ENCODE peak calls at places on chromosomes 4 and X, in six cellular contexts. Q is EL, X is AG10803, B is DMS79, A is head of caudate nucleus, C is fibroblast of lung. M is an unnamed sample.

GRCh38 chrX:41491267-41492004 is 44.3 kb downstream of the NYX start:
- DNase-seq in Q (peak; percentile 78), X (peak; percentile 85), B (peak; percentile 54), A (no peak), C (peak; percentile 97), M (peak; percentile 96)

GRCh38 chr4:156098846-156099245 is 145.2 kb upstream of the CTSO start:
- DNase-seq in Q (no peak), X (no peak), B (no peak), A (no peak), C (peak; percentile 76), M (peak; percentile 65)

GRCh38 chr4:75126058-75126457 is 193.1 kb downstream of the PARM1 start:
- DNase-seq in Q (no peak), X (no peak), B (no peak), A (no peak), C (no peak), M (no peak)

GRCh38 chr4:140857111-140857510 is 100.9 kb upstream of the TBC1D9 start:
- DNase-seq in Q (no peak), X (no peak), B (no peak), A (no peak), C (peak; percentile 50), M (peak; percentile 43)

GRCh38 chrX:50920132-50920531 is 9.6 kb downstream of the BMP15 start:
- DNase-seq in Q (no peak), X (peak; percentile 11), B (no peak), A (no peak), C (peak; percentile 6), M (peak; percentile 1)

GRCh38 chrX:106707771-106708454 is 18.6 kb upstream of the RNF128 start:
- DNase-seq in Q (peak; percentile 80), X (peak; percentile 88), B (no peak), A (no peak), C (peak; percentile 97), M (peak; percentile 96)

GRCh38 chrX:153903991-153904957 is at the start of gene AVPR2:
- DNase-seq in Q (no peak), X (no peak), B (no peak), A (no peak), C (no peak), M (no peak)

GRCh38 chr4:38728651-38729141 is 54.1 kb downstream of the TLR10 start:
- DNase-seq in Q (no peak), X (no peak), B (peak; percentile 39), A (no peak), C (no peak), M (no peak)

GRCh38 chr4:182338731-182339130 is 95.5 kb downstream of the TENM3 start:
- DNase-seq in Q (peak; percentile 3), X (peak; percentile 62), B (no peak), A (no peak), C (peak; percentile 45), M (peak; percentile 41)

GRCh38 chrX:135977611-135978010 is 3.8 kb upstream of the MMGT1 start:
- DNase-seq in Q (peak; percentile 51), X (peak; percentile 65), B (no peak), A (no peak), C (peak; percentile 52), M (peak; percentile 37)

GRCh38 chrX:68822641-68823410 is 6.0 kb upstream of the EFNB1 start:
- DNase-seq in Q (peak; percentile 60), X (peak; percentile 48), B (peak; percentile 5), A (no peak), C (peak; percentile 44), M (peak; percentile 22)

GRCh38 chr4:33941854-33942253 is 2302.5 kb downstream of the ARAP2 start:
- DNase-seq in Q (no peak), X (no peak), B (no peak), A (no peak), C (no peak), M (no peak)

GRCh38 chr4:7736436-7737267 is 203.0 kb downstream of the AFAP1 start:
- DNase-seq in Q (peak; percentile 33), X (no peak), B (no peak), A (no peak), C (peak; percentile 55), M (peak; percentile 45)

GRCh38 chrX:3663576-3664290 is 49.7 kb downstream of the PRKX start:
- DNase-seq in Q (no peak), X (no peak), B (no peak), A (peak; percentile 45), C (no peak), M (no peak)

GRCh38 chr4:139791681-139792080 is 126.1 kb downstream of the MGST2 start:
- DNase-seq in Q (no peak), X (no peak), B (no peak), A (no peak), C (no peak), M (no peak)

GRCh38 chr4:38466401-38466800 is 197.6 kb upstream of the KLF3 start:
- DNase-seq in Q (no peak), X (no peak), B (no peak), A (no peak), C (no peak), M (no peak)

GRCh38 chrX:51641421-51642021 is 22.8 kb upstream of the CENPVL3 start:
- DNase-seq in Q (peak; percentile 35), X (peak; percentile 46), B (no peak), A (no peak), C (peak; percentile 37), M (peak; percentile 23)

GRCh38 chr4:6749340-6750171 is 33.0 kb upstream of the KIAA0232 start:
- DNase-seq in Q (peak; percentile 52), X (peak; percentile 33), B (no peak), A (no peak), C (peak; percentile 55), M (peak; percentile 33)

GRCh38 chr4:76233534-76233933 is 18.0 kb upstream of the FAM47E start:
- DNase-seq in Q (no peak), X (no peak), B (no peak), A (no peak), C (no peak), M (no peak)

GRCh38 chr4:146165840-146166239 is 9.7 kb upstream of the LSM6 start:
- DNase-seq in Q (peak; percentile 82), X (peak; percentile 89), B (no peak), A (no peak), C (peak; percentile 89), M (peak; percentile 88)

GRCh38 chr4:139922625-139923024 is 231.4 kb downstream of the MAML3 start:
- DNase-seq in Q (peak; percentile 35), X (peak; percentile 83), B (peak; percentile 19), A (no peak), C (peak; percentile 64), M (peak; percentile 43)

GRCh38 chrX:85051627-85052026 is 48.0 kb downstream of the APOOL start:
- DNase-seq in Q (no peak), X (no peak), B (no peak), A (no peak), C (no peak), M (no peak)

GRCh38 chr4:62231994-62232393 is 1031.9 kb downstream of the ADGRL3 start:
- DNase-seq in Q (no peak), X (no peak), B (no peak), A (no peak), C (no peak), M (no peak)

GRCh38 chrX:31199051-31199769 is 127.4 kb upstream of the FTHL17 start:
- DNase-seq in Q (peak; percentile 53), X (peak; percentile 74), B (no peak), A (no peak), C (no peak), M (no peak)

GRCh38 chr4:68218044-68218443 is 27.4 kb downstream of the TMPRSS11B start:
- DNase-seq in Q (peak; percentile 3), X (no peak), B (no peak), A (no peak), C (peak; percentile 23), M (peak; percentile 16)

GRCh38 chr4:114041117-114041475 is 61.6 kb upstream of the ARSJ start:
- DNase-seq in Q (peak; percentile 82), X (peak; percentile 38), B (no peak), A (no peak), C (peak; percentile 58), M (peak; percentile 45)

GRCh38 chr4:62455871-62456270 is 1255.7 kb downstream of the ADGRL3 start:
- DNase-seq in Q (no peak), X (no peak), B (no peak), A (no peak), C (peak; percentile 9), M (peak; percentile 2)

GRCh38 chr4:3135155-3136011 is 60.9 kb downstream of the HTT start:
- DNase-seq in Q (no peak), X (peak; percentile 36), B (no peak), A (no peak), C (no peak), M (no peak)

GRCh38 chr4:69058410-69059059 is 37.7 kb upstream of the UGT2B7 start:
- DNase-seq in Q (no peak), X (no peak), B (no peak), A (no peak), C (no peak), M (no peak)

GRCh38 chr4:124275-125081 is at the start of gene ZNF718:
- DNase-seq in Q (peak; percentile 95), X (peak; percentile 95), B (peak; percentile 83), A (peak; percentile 98), C (peak; percentile 97), M (peak; percentile 95)

GRCh38 chrX:129781134-129782014 is 1.6 kb downstream of the SASH3 start:
- DNase-seq in Q (no peak), X (no peak), B (no peak), A (no peak), C (no peak), M (no peak)

GRCh38 chrX:104284407-104285000 is 29.8 kb upstream of the ESX1 start:
- DNase-seq in Q (peak; percentile 0), X (peak; percentile 8), B (no peak), A (no peak), C (peak; percentile 73), M (peak; percentile 69)

GRCh38 chr4:70280567-70280966 is 38.2 kb downstream of the CSN3 start:
- DNase-seq in Q (no peak), X (no peak), B (no peak), A (no peak), C (no peak), M (no peak)

GRCh38 chr4:39812500-39812899 is 114.6 kb downstream of the UBE2K start:
- DNase-seq in Q (no peak), X (no peak), B (no peak), A (no peak), C (no peak), M (no peak)

GRCh38 chr4:83974111-83974789 is 438.3 kb downstream of the GPAT3 start:
- DNase-seq in Q (peak; percentile 18), X (no peak), B (no peak), A (no peak), C (no peak), M (no peak)

GRCh38 chrX:47854474-47854873 is 17.8 kb downstream of the ZNF81 start:
- DNase-seq in Q (peak; percentile 16), X (peak; percentile 10), B (no peak), A (peak; percentile 57), C (no peak), M (no peak)

GRCh38 chr4:47933798-47934197 is 19.4 kb upstream of the NFXL1 start:
- DNase-seq in Q (peak; percentile 40), X (peak; percentile 51), B (no peak), A (no peak), C (peak; percentile 32), M (peak; percentile 12)

GRCh38 chr4:118086334-118086733 is 52.0 kb downstream of the NDST3 start:
- DNase-seq in Q (peak; percentile 81), X (peak; percentile 40), B (no peak), A (peak; percentile 41), C (peak; percentile 54), M (peak; percentile 21)

GRCh38 chrX:64230123-64230970 is at the start of gene ASB12:
- DNase-seq in Q (no peak), X (no peak), B (no peak), A (no peak), C (no peak), M (no peak)

M was measured in astrocyte.